ENCODE peak calls at places on chromosomes 2 and 18, in five cellular contexts. One of them, this sample, is unnamed.
A peak's percentile ranks its signal among the peaks of the same experiment; 100 is the strongest.

GRCh38 chr2:82316573-82317371 is 2012.2 kb upstream of the LRRTM1 start:
- DNase-seq in stomach: no peak
- DNase-seq in HCT116: no peak
- DNase-seq in breast epithelium: no peak
- DNase-seq in suprapubic skin: no peak
- DNase-seq in this sample: no peak

GRCh38 chr18:73688161-73688560 is 459.5 kb downstream of the FBXO15 start:
- DNase-seq in suprapubic skin: no peak
- DNase-seq in HCT116: no peak
- DNase-seq in stomach: no peak
- DNase-seq in breast epithelium: no peak
- DNase-seq in this sample: no peak

GRCh38 chr2:107584577-107584976 is 242.1 kb upstream of the RGPD4 start:
- DNase-seq in HCT116: no peak
- DNase-seq in stomach: no peak
- DNase-seq in suprapubic skin: no peak
- DNase-seq in breast epithelium: no peak
- DNase-seq in this sample: no peak

GRCh38 chr2:180443896-180444295 is 436.8 kb upstream of the CWC22 start:
- DNase-seq in suprapubic skin: no peak
- DNase-seq in breast epithelium: no peak
- DNase-seq in stomach: no peak
- DNase-seq in HCT116: no peak
- DNase-seq in this sample: no peak

GRCh38 chr18:76377359-76377756 is 117.7 kb downstream of the ZNF516 start:
- DNase-seq in stomach: no peak
- DNase-seq in suprapubic skin: peak; percentile 50
- DNase-seq in breast epithelium: no peak
- DNase-seq in HCT116: no peak
- DNase-seq in this sample: no peak

GRCh38 chr2:218146056-218146455 is 20.2 kb downstream of the CXCR2 start:
- DNase-seq in stomach: no peak
- DNase-seq in breast epithelium: no peak
- DNase-seq in suprapubic skin: no peak
- DNase-seq in HCT116: no peak
- DNase-seq in this sample: no peak

GRCh38 chr2:31244101-31244500 is 10.1 kb downstream of the EHD3 start:
- DNase-seq in HCT116: no peak
- DNase-seq in stomach: no peak
- DNase-seq in breast epithelium: no peak
- DNase-seq in suprapubic skin: no peak
- DNase-seq in this sample: no peak

GRCh38 chr2:241931976-241932894 is 62.7 kb downstream of the RTP5 start:
- DNase-seq in stomach: peak; percentile 24
- DNase-seq in HCT116: no peak
- DNase-seq in breast epithelium: peak; percentile 46
- DNase-seq in suprapubic skin: no peak
- DNase-seq in this sample: no peak

GRCh38 chr2:239186958-239187357 is 213.9 kb downstream of the HDAC4 start:
- DNase-seq in suprapubic skin: peak; percentile 60
- DNase-seq in stomach: peak; percentile 21
- DNase-seq in breast epithelium: peak; percentile 38
- DNase-seq in HCT116: no peak
- DNase-seq in this sample: peak; percentile 3

GRCh38 chr2:69643602-69644505 is at the start of gene AAK1:
- DNase-seq in breast epithelium: peak; percentile 87
- DNase-seq in stomach: peak; percentile 91
- DNase-seq in HCT116: peak; percentile 74
- DNase-seq in suprapubic skin: peak; percentile 92
- DNase-seq in this sample: peak; percentile 93
- TF ChIP-seq POLR2A in breast epithelium: peak; percentile 7
- TF ChIP-seq POLR2A in stomach: no peak
- TF ChIP-seq POLR2A in HCT116: peak; percentile 22
- TF ChIP-seq POLR2A in suprapubic skin: peak; percentile 10
- TF ChIP-seq POLR2A in this sample: peak; percentile 79

GRCh38 chr2:165369936-165370296 is 99.6 kb upstream of the CSRNP3 start:
- DNase-seq in stomach: no peak
- DNase-seq in HCT116: no peak
- DNase-seq in breast epithelium: no peak
- DNase-seq in suprapubic skin: no peak
- DNase-seq in this sample: no peak
- H3K4me1 ChIP-seq in stomach: peaks cover 7% of the 10 kb centered on the region
- H3K4me1 ChIP-seq in HCT116: no peaks in the 10 kb centered on the region
- H3K4me1 ChIP-seq in breast epithelium: no peaks in the 10 kb centered on the region
- H3K4me1 ChIP-seq in suprapubic skin: peaks cover 4% of the 10 kb centered on the region
- H3K4me1 ChIP-seq in this sample: no peaks in the 10 kb centered on the region

GRCh38 chr18:79481041-79481790 is 85.5 kb downstream of the NFATC1 start:
- DNase-seq in stomach: no peak
- DNase-seq in HCT116: no peak
- DNase-seq in suprapubic skin: peak; percentile 69
- DNase-seq in breast epithelium: no peak
- DNase-seq in this sample: no peak

GRCh38 chr18:79479114-79479760 is 83.5 kb downstream of the NFATC1 start:
- DNase-seq in breast epithelium: no peak
- DNase-seq in suprapubic skin: peak; percentile 66
- DNase-seq in stomach: no peak
- DNase-seq in HCT116: no peak
- DNase-seq in this sample: no peak

GRCh38 chr18:79479761-79480161 is 84.0 kb downstream of the NFATC1 start:
- DNase-seq in stomach: no peak
- DNase-seq in breast epithelium: no peak
- DNase-seq in HCT116: no peak
- DNase-seq in suprapubic skin: peak; percentile 78
- DNase-seq in this sample: no peak

GRCh38 chr18:79478484-79479113 is 82.9 kb downstream of the NFATC1 start:
- DNase-seq in breast epithelium: no peak
- DNase-seq in stomach: no peak
- DNase-seq in HCT116: no peak
- DNase-seq in suprapubic skin: peak; percentile 74
- DNase-seq in this sample: no peak

DNA sequence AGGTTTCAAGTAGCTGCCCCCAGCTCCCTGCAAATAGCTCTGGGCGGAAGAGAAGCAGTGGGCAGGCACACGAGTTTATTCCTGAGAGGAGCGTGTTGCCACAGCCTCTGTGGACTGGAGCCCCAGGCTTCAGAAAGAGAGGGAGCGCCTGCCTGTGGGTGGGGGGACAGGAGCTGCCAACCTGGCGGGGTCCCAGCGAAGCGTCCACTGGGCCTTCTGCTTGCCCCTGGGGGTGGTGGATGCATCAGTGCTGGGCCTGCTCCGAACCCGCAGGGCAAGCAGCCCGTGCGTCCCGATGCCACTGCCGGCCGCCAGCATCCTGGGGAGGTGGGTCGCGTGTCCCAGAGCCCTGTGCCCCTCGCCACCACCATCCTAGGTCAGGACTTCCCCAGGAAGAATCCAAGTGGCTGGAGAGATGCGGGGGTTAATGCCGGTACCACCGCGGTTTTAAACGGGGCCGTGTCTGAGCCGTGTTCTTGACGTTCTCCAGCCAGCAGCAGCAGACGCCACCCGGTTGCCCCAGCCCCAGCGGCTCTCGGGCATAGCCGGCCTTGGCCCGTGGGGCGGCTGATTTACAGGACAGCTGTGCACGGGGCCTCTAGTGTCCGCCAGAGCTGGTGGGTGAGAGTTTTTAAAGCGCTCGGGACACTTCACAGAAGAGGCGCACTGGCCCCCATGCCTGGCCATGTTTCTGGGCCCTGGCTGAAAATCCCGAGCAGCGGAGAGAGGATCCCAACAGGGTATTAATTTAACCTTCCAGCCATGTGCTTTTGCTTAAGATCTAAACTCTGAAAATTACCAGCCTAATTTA is 84.6 kb downstream of the NFATC1 start:
- DNase-seq in stomach: no peak
- DNase-seq in breast epithelium: no peak
- DNase-seq in suprapubic skin: peak; percentile 76
- DNase-seq in HCT116: no peak
- DNase-seq in this sample: no peak
- H3K27ac ChIP-seq in stomach: no peak overlapping the region
- H3K27ac ChIP-seq in breast epithelium: no peak overlapping the region
- H3K27ac ChIP-seq in suprapubic skin: no peak overlapping the region
- H3K27ac ChIP-seq in HCT116: no peak overlapping the region
- H3K27ac ChIP-seq in this sample: no peak overlapping the region

DNA sequence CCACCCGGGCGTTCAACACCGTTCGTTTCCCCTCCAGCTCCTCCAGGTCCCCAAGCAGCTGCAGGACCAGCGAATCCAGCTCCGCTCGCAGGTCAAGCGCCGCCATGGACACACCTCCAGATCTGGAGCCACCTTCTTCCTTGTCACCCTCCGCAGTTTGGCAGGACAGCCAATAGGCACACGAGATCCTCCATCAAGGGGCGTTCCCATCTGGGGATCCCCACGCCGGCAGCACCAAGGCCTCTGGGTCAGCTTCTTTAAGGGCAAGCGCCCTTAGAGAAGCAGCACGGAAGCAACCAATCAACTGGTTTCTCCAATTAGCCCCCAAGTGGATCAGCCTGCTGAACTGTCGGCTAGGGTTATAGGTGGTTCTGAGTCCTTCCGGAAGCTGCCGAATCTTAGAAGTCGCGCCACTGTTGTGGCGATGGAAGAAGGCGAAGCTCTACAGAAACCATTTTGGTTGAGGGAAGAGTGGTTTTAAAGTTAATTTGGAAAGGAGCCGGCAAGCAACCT is 621 bp upstream of the IMP4 start:
- DNase-seq in stomach: peak; percentile 91
- DNase-seq in suprapubic skin: peak; percentile 95
- DNase-seq in breast epithelium: peak; percentile 88
- DNase-seq in HCT116: peak; percentile 94
- DNase-seq in this sample: peak; percentile 92
- TF ChIP-seq POLR2A in stomach: no peak
- TF ChIP-seq POLR2A in suprapubic skin: no peak
- TF ChIP-seq POLR2A in breast epithelium: no peak
- TF ChIP-seq POLR2A in HCT116: no peak
- TF ChIP-seq POLR2A in this sample: peak; percentile 74

GRCh38 chr2:45709137-45709536 is 57.7 kb downstream of the PRKCE start:
- DNase-seq in stomach: no peak
- DNase-seq in suprapubic skin: no peak
- DNase-seq in breast epithelium: no peak
- DNase-seq in HCT116: no peak
- DNase-seq in this sample: no peak
- H3K4me1 ChIP-seq in stomach: peaks cover 17% of the 10 kb centered on the region
- H3K4me1 ChIP-seq in suprapubic skin: peaks cover 19% of the 10 kb centered on the region
- H3K4me1 ChIP-seq in breast epithelium: no peaks in the 10 kb centered on the region
- H3K4me1 ChIP-seq in HCT116: peaks cover 4% of the 10 kb centered on the region
- H3K4me1 ChIP-seq in this sample: no peaks in the 10 kb centered on the region

This sample was measured in transverse colon.